ENCODE peak calls at places on chromosomes 11 and 22, in four cellular contexts. U is germinal center, H is anterior cingulate cortex, C is NCI-H345. W is an unnamed sample.

GRCh38 chr22:37533995-37534394 is 14.8 kb upstream of the CARD10 start:
- DNase-seq in C (no peak), H (no peak), U (no peak), W (no peak)

GRCh38 chr11:3216027-3216525 is 2.5 kb downstream of the MRGPRG start:
- DNase-seq in U (no peak), C (no peak), H (no peak), W (no peak)

GRCh38 chr22:30250713-30251267 is 4.2 kb upstream of the LIF start:
- DNase-seq in U (no peak), C (no peak), H (no peak), W (no peak)

GRCh38 chr22:24105018-24105360 is 76.3 kb upstream of the SUSD2 start:
- DNase-seq in H (peak; percentile 9), C (no peak), U (no peak), W (no peak)

GRCh38 chr11:860238-861104 is 17.8 kb downstream of the TSPAN4 start:
- DNase-seq in C (no peak), H (no peak), U (no peak), W (no peak)

GRCh38 chr11:78209478-78209877 is 20.8 kb downstream of the USP35 start:
- DNase-seq in H (no peak), C (no peak), U (no peak), W (no peak)

GRCh38 chr22:29693671-29694070 is 26.1 kb upstream of the CABP7 start:
- DNase-seq in U (no peak), C (no peak), H (no peak), W (no peak)

GRCh38 chr22:22410121-22410520 is 98.4 kb downstream of the ZNF280B start:
- DNase-seq in U (peak; percentile 49), C (no peak), H (no peak), W (peak; percentile 18)

GRCh38 chr22:38193580-38193979 is 8.2 kb upstream of the MAFF start:
- DNase-seq in U (no peak), C (no peak), H (no peak), W (no peak)

GRCh38 chr11:103594283-103594682 is 442.2 kb upstream of the DDI1 start:
- DNase-seq in U (no peak), H (no peak), C (no peak), W (no peak)

GRCh38 chr22:49853981-49854791 is 542 bp downstream of the ZBED4 start:
- DNase-seq in H (no peak), U (peak; percentile 35), C (peak; percentile 7), W (peak; percentile 29)

GRCh38 chr22:50268655-50269113 is 1.5 kb downstream of the MAPK11 start:
- DNase-seq in U (no peak), H (peak; percentile 53), C (peak; percentile 17), W (no peak)

GRCh38 chr22:37824674-37825641 is 1.8 kb downstream of the GALR3 start:
- DNase-seq in U (peak; percentile 45), C (no peak), H (no peak), W (no peak)

W was measured in MM.1S.